ENCODE peak calls at places on chromosomes 4 and X, in five cellular contexts. S is CD8-positive, alpha-beta T cell; W is astrocyte of the spinal cord; X is left lung; T is cardiac fibroblast. Q is an unnamed sample.

GRCh38 chr4:8267077-8267476 is 2.5 kb upstream of the HTRA3 start:
- DNase-seq in S (no peak), W (peak; percentile 22), X (peak; percentile 91), T (peak; percentile 71), Q (no peak)

GRCh38 chrX:131237363-131237762 is 51.7 kb downstream of the IGSF1 start:
- DNase-seq in S (no peak), W (no peak), X (no peak), T (no peak), Q (no peak)

GRCh38 chr4:4614925-4615678 is 73.3 kb upstream of the STX18 start:
- DNase-seq in S (no peak), W (peak; percentile 60), X (no peak), T (no peak), Q (peak; percentile 67)

GRCh38 chr4:10185518-10186227 is 69.1 kb upstream of the WDR1 start:
- DNase-seq in S (no peak), W (no peak), X (no peak), T (no peak), Q (no peak)

GRCh38 chrX:45758738-45759397 is 558.2 kb upstream of the DIPK2B start:
- DNase-seq in S (no peak), W (peak; percentile 56), X (no peak), T (peak; percentile 64), Q (peak; percentile 66)

GRCh38 chr4:54897590-54897989 is 227.8 kb downstream of the KDR start:
- DNase-seq in S (no peak), W (peak; percentile 51), X (no peak), T (peak; percentile 37), Q (no peak)

GRCh38 chr4:109588176-109588575 is 28.1 kb downstream of the MCUB start:
- DNase-seq in S (no peak), W (no peak), X (no peak), T (peak; percentile 16), Q (no peak)

GRCh38 chr4:3393171-3393570 is 48.6 kb upstream of the HGFAC start:
- DNase-seq in S (no peak), W (no peak), X (no peak), T (no peak), Q (no peak)

GRCh38 chr4:85722401-85722800 is 247.5 kb downstream of the ARHGAP24 start:
- DNase-seq in S (no peak), W (no peak), X (no peak), T (no peak), Q (no peak)

GRCh38 chr4:183177001-183177400 is 77.9 kb downstream of the WWC2 start:
- DNase-seq in S (no peak), W (no peak), X (no peak), T (no peak), Q (no peak)

GRCh38 chrX:118718737-118719136 is 8.7 kb upstream of the IL13RA1 start:
- DNase-seq in S (no peak), W (no peak), X (no peak), T (no peak), Q (no peak)

GRCh38 chr4:127732623-127733199 is 2.5 kb downstream of the SLC25A31 start:
- DNase-seq in S (no peak), W (peak; percentile 63), X (no peak), T (peak; percentile 70), Q (peak; percentile 13)

GRCh38 chrX:17697191-17697590 is 40.1 kb upstream of the SCML1 start:
- DNase-seq in S (no peak), W (no peak), X (no peak), T (peak; percentile 51), Q (peak; percentile 40)

GRCh38 chr4:171279131-171279530 is 534.1 kb upstream of the GALNTL6 start:
- DNase-seq in S (no peak), W (no peak), X (no peak), T (no peak), Q (no peak)

GRCh38 chrX:253451-254297 is 27.5 kb upstream of the PLCXD1 start:
- DNase-seq in S (no peak), W (no peak), X (peak; percentile 63), T (no peak), Q (no peak)

GRCh38 chr4:472881-473574 is 25.9 kb downstream of the ZNF721 start:
- DNase-seq in S (peak; percentile 1), W (peak; percentile 6), X (no peak), T (peak; percentile 17), Q (peak; percentile 3)

GRCh38 chrX:133654801-133655200 is 239.5 kb upstream of the GPC4 start:
- DNase-seq in S (no peak), W (no peak), X (no peak), T (peak; percentile 22), Q (no peak)

GRCh38 chr4:4663028-4663427 is 121.2 kb upstream of the STX18 start:
- DNase-seq in S (no peak), W (peak; percentile 70), X (no peak), T (peak; percentile 53), Q (peak; percentile 58)

GRCh38 chr4:99157478-99157935 is 13.4 kb upstream of the ADH4 start:
- DNase-seq in S (no peak), W (no peak), X (no peak), T (no peak), Q (no peak)

GRCh38 chr4:26533685-26534084 is 43.4 kb upstream of the CCKAR start:
- DNase-seq in S (no peak), W (no peak), X (no peak), T (no peak), Q (no peak)

GRCh38 chrX:146707781-146708180 is 101.8 kb upstream of the CXorf51B start:
- DNase-seq in S (no peak), W (no peak), X (no peak), T (no peak), Q (no peak)

GRCh38 chrX:3638280-3638873 is 75.1 kb downstream of the PRKX start:
- DNase-seq in S (no peak), W (peak; percentile 46), X (no peak), T (peak; percentile 52), Q (peak; percentile 61)

GRCh38 chr4:36414248-36414647 is 132.8 kb downstream of the DTHD1 start:
- DNase-seq in S (no peak), W (no peak), X (no peak), T (peak; percentile 3), Q (no peak)

GRCh38 chrX:48491809-48492208 is 15.8 kb downstream of the FTSJ1 start:
- DNase-seq in S (no peak), W (no peak), X (no peak), T (no peak), Q (no peak)

GRCh38 chr4:41750158-41750623 is 1.7 kb upstream of the PHOX2B start:
- DNase-seq in S (no peak), W (no peak), X (no peak), T (no peak), Q (no peak)

GRCh38 chr4:168273838-168274237 is 44.7 kb downstream of the DDX60 start:
- DNase-seq in S (no peak), W (no peak), X (no peak), T (no peak), Q (no peak)

GRCh38 chrX:13733506-13733905 is 914 bp downstream of the TRAPPC2 start:
- DNase-seq in S (no peak), W (no peak), X (no peak), T (no peak), Q (no peak)
- H3K4me3 ChIP-seq in S (peak overlapping the region; percentile 62), W (peak overlapping the region; percentile 75), X (peak overlapping the region; percentile 59), T (peak overlapping the region; percentile 76), Q (peak overlapping the region; percentile 86)

GRCh38 chr4:125313989-125314602 is 659 bp upstream of the FAT4 start:
- DNase-seq in S (no peak), W (no peak), X (no peak), T (no peak), Q (no peak)

GRCh38 chr4:125316781-125317525 is 2.2 kb downstream of the FAT4 start:
- DNase-seq in S (no peak), W (peak; percentile 46), X (peak; percentile 74), T (peak; percentile 61), Q (peak; percentile 45)

GRCh38 chr4:125316391-125316780 is 1.6 kb downstream of the FAT4 start:
- DNase-seq in S (no peak), W (no peak), X (peak; percentile 84), T (no peak), Q (no peak)

GRCh38 chr4:125314676-125315570 is at the start of gene FAT4:
- DNase-seq in S (no peak), W (peak; percentile 99), X (peak; percentile 94), T (peak; percentile 98), Q (peak; percentile 99)

DNA sequence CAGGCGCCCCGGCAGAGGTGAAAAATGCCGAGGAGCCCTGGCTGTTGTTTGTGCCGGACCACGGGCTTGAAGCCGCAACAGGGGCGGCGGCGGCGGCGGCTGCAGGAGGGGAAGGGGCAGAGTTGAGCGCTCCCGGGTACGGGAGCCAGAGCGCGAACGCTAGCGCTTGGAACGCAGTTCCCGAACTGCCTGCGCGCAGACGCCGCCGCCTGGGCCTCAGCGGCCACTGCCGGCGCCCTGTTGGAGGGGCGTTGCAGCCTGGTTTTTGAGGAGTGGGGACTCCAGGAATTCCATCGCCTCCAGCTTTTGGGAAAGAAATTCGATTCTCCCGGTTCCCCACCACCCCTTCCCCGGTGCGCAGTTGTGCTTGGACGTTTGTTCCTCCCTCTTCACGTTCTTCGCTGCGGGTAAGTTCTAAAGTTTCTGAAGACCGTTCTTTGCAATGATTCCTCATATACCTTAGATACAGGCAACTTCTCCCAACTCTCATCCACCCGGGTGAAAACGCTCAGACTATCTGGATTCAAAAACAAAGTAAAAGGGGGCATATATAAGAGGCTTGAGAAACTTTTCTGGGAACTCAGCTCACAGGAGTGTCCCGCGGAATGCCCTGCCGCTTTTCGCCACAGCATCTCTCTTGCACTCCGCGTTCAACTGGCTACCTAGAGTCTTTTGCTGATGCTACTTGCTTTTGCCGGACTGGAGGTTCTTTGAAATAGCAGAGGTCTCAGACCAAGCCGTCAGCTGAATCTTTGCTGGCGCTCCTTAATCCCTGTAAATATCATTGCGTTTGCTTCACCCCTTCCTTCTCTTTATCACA is 1.0 kb downstream of the FAT4 start:
- DNase-seq in S (no peak), W (peak; percentile 73), X (peak; percentile 85), T (peak; percentile 64), Q (peak; percentile 84)
- TF ChIP-seq CTCF in S (no peak), W (peak; percentile 35), X (no peak), T (peak; percentile 27), Q (peak; percentile 20)

GRCh38 chrX:40729923-40730584 is 5.3 kb downstream of the MED14 start:
- DNase-seq in S (no peak), W (no peak), X (no peak), T (no peak), Q (no peak)

GRCh38 chrX:40734956-40735317 is 405 bp downstream of the MED14 start:
- DNase-seq in S (peak; percentile 3), W (peak; percentile 22), X (no peak), T (no peak), Q (peak; percentile 20)

GRCh38 chrX:40736170-40736505 is 796 bp upstream of the MED14 start:
- DNase-seq in S (no peak), W (no peak), X (no peak), T (no peak), Q (no peak)

GRCh38 chrX:40735318-40736169 is at the start of gene MED14:
- DNase-seq in S (peak; percentile 81), W (peak; percentile 91), X (peak; percentile 93), T (peak; percentile 85), Q (peak; percentile 67)

GRCh38 chrX:40733691-40734090 is 1.7 kb downstream of the MED14 start:
- DNase-seq in S (no peak), W (no peak), X (no peak), T (no peak), Q (no peak)
- H3K4me3 ChIP-seq in S (peak overlapping the region; percentile 84), W (peak overlapping the region; percentile 68), X (peak overlapping the region; percentile 91), T (peak overlapping the region; percentile 71), Q (peak overlapping the region; percentile 66)

DNA sequence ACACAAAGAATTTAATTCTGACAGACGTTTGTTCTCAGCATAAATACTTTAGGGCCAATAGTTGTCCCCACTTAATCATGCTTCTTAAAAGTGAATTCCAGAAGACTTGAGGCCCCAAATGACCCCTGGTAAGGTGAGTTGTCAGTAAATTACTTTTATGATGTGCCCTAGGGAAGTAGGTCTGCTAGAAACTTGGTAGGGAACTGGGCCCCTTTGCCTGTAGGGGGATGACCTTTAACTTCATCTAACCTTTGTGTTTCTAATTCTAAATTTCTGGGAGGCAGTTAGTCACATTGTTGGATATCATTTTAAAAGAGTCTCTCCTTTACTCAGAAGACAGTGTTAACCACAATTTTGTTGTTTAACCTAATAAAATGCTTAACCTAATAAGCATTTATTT is 28.8 kb downstream of the HHIP start:
- DNase-seq in S (no peak), W (no peak), X (no peak), T (no peak), Q (no peak)
- TF ChIP-seq CTCF in S (no peak), W (no peak), X (no peak), T (no peak), Q (no peak)